ENCODE peak calls at places on chromosomes 16 and 17, in six cellular contexts. K is psoas muscle; T is activated T-helper 2 cell treated with anti-CD3 and anti-CD28 coated beads, Interferon-gamma antibody, Interleukin-2, Interleukin-4, amounts not matched to agents 10 μg/mL and 5 μg/mL and 100 μg/mL, durations not matched to agents 14 hours and 24 hours and 36 hours; U is dermis blood vessel endothelial cell; E is astrocyte of the hippocampus; D is ovary. Q is an unnamed sample.
A peak's percentile ranks its signal among the peaks of the same experiment; 100 is the strongest.

GRCh38 chr16:78240459-78241222 is 141.2 kb downstream of the WWOX start:
- DNase-seq in D (no peak), K (no peak), U (no peak), T (no peak), E (no peak), Q (no peak)

GRCh38 chr16:75341934-75342811 is 90.7 kb upstream of the BCAR1 start:
- DNase-seq in K (no peak), E (peak; percentile 65), T (no peak), D (no peak), U (peak; percentile 97), Q (no peak)

GRCh38 chr16:57859331-57859730 is 57.0 kb upstream of the KIFC3 start:
- DNase-seq in U (peak; percentile 44), T (no peak), D (no peak), E (peak; percentile 56), K (no peak), Q (no peak)

GRCh38 chr17:49952912-49953497 is 16.0 kb upstream of the DLX4 start:
- DNase-seq in K (no peak), D (peak; percentile 81), T (no peak), E (peak; percentile 60), U (peak; percentile 62), Q (no peak)

GRCh38 chr17:60248618-60249516 is 99.1 kb downstream of the CA4 start:
- DNase-seq in T (no peak), D (no peak), K (no peak), E (peak; percentile 3), U (peak; percentile 35), Q (no peak)

GRCh38 chr17:46782250-46782953 is 36.1 kb downstream of the WNT3 start:
- DNase-seq in U (peak; percentile 73), K (no peak), D (no peak), E (peak; percentile 61), T (no peak), Q (no peak)

GRCh38 chr17:21493993-21494392 is 117.8 kb downstream of the KCNJ12 start:
- DNase-seq in E (no peak), K (no peak), T (no peak), D (no peak), U (no peak), Q (no peak)

GRCh38 chr17:81828656-81829055 is 4.4 kb downstream of the MCRIP1 start:
- DNase-seq in U (no peak), E (no peak), K (no peak), T (no peak), D (no peak), Q (no peak)

GRCh38 chr17:57551321-57552079 is 193.6 kb downstream of the CCDC182 start:
- DNase-seq in E (no peak), K (no peak), T (no peak), D (no peak), U (no peak), Q (no peak)

GRCh38 chr16:57647136-57647875 is 18.9 kb downstream of the ADGRG1 start:
- DNase-seq in E (no peak), K (no peak), D (no peak), T (no peak), U (peak; percentile 65), Q (no peak)

Q was measured in uterus.